ENCODE peak calls at places on chromosomes 16 and 17, in four cellular contexts. One of them, this sample, is unnamed.

GRCh38 chr16:57060323-57061083 is 31.9 kb upstream of the CPNE2 start:
- DNase-seq in progenitor cell of endocrine pancreas: no peak
- DNase-seq in AG04450: no peak
- DNase-seq in brain microvascular endothelial cell: no peak
- DNase-seq in this sample: no peak

GRCh38 chr17:34603974-34604373 is 24.6 kb downstream of the TMEM132E start:
- DNase-seq in progenitor cell of endocrine pancreas: no peak
- DNase-seq in AG04450: no peak
- DNase-seq in brain microvascular endothelial cell: no peak
- DNase-seq in this sample: no peak

GRCh38 chr16:9012848-9013507 is 49.3 kb upstream of the USP7 start:
- DNase-seq in progenitor cell of endocrine pancreas: peak; percentile 34
- DNase-seq in AG04450: no peak
- DNase-seq in brain microvascular endothelial cell: no peak
- DNase-seq in this sample: peak; percentile 35

GRCh38 chr17:65131946-65132345 is 5.2 kb upstream of the RGS9 start:
- DNase-seq in progenitor cell of endocrine pancreas: no peak
- DNase-seq in AG04450: peak; percentile 67
- DNase-seq in brain microvascular endothelial cell: peak; percentile 47
- DNase-seq in this sample: peak; percentile 92

GRCh38 chr16:24801761-24802302 is 43.9 kb upstream of the SLC5A11 start:
- DNase-seq in progenitor cell of endocrine pancreas: no peak
- DNase-seq in AG04450: no peak
- DNase-seq in brain microvascular endothelial cell: no peak
- DNase-seq in this sample: no peak

GRCh38 chr16:50607447-50607846 is 59.3 kb downstream of the NKD1 start:
- DNase-seq in progenitor cell of endocrine pancreas: no peak
- DNase-seq in AG04450: no peak
- DNase-seq in brain microvascular endothelial cell: no peak
- DNase-seq in this sample: no peak

GRCh38 chr17:80790021-80790765 is 201.4 kb upstream of the CHMP6 start:
- DNase-seq in progenitor cell of endocrine pancreas: no peak
- DNase-seq in AG04450: no peak
- DNase-seq in brain microvascular endothelial cell: peak; percentile 67
- DNase-seq in this sample: no peak

GRCh38 chr16:8260140-8260539 is 330.2 kb downstream of the TMEM114 start:
- DNase-seq in progenitor cell of endocrine pancreas: no peak
- DNase-seq in AG04450: no peak
- DNase-seq in brain microvascular endothelial cell: no peak
- DNase-seq in this sample: no peak

GRCh38 chr17:80938556-80938955 is 53.1 kb upstream of the CHMP6 start:
- DNase-seq in progenitor cell of endocrine pancreas: no peak
- DNase-seq in AG04450: no peak
- DNase-seq in brain microvascular endothelial cell: no peak
- DNase-seq in this sample: no peak

GRCh38 chr17:334974-335481 is 17.6 kb downstream of the RPH3AL start:
- DNase-seq in progenitor cell of endocrine pancreas: no peak
- DNase-seq in AG04450: no peak
- DNase-seq in brain microvascular endothelial cell: no peak
- DNase-seq in this sample: no peak

GRCh38 chr16:51818342-51818944 is 667.4 kb upstream of the SALL1 start:
- DNase-seq in progenitor cell of endocrine pancreas: peak; percentile 51
- DNase-seq in AG04450: peak; percentile 44
- DNase-seq in brain microvascular endothelial cell: peak; percentile 82
- DNase-seq in this sample: peak; percentile 79

GRCh38 chr17:9900744-9901143 is 4.3 kb downstream of the RCVRN start:
- DNase-seq in progenitor cell of endocrine pancreas: no peak
- DNase-seq in AG04450: no peak
- DNase-seq in brain microvascular endothelial cell: no peak
- DNase-seq in this sample: peak; percentile 42

GRCh38 chr16:49875812-49876715 is 20.2 kb upstream of the ZNF423 start:
- DNase-seq in progenitor cell of endocrine pancreas: no peak
- DNase-seq in AG04450: no peak
- DNase-seq in brain microvascular endothelial cell: no peak
- DNase-seq in this sample: no peak

GRCh38 chr17:2172447-2172938 is 117.6 kb downstream of the HIC1 start:
- DNase-seq in progenitor cell of endocrine pancreas: no peak
- DNase-seq in AG04450: peak; percentile 57
- DNase-seq in brain microvascular endothelial cell: peak; percentile 92
- DNase-seq in this sample: peak; percentile 85

GRCh38 chr17:82917656-82918345 is 78.0 kb upstream of the ZNF750 start:
- DNase-seq in progenitor cell of endocrine pancreas: no peak
- DNase-seq in AG04450: no peak
- DNase-seq in brain microvascular endothelial cell: peak; percentile 33
- DNase-seq in this sample: no peak

GRCh38 chr17:30958187-30958586 is 12.7 kb upstream of the RNF135 start:
- DNase-seq in progenitor cell of endocrine pancreas: no peak
- DNase-seq in AG04450: no peak
- DNase-seq in brain microvascular endothelial cell: no peak
- DNase-seq in this sample: peak; percentile 60

GRCh38 chr16:88103011-88103410 is 151.8 kb downstream of the BANP start:
- DNase-seq in progenitor cell of endocrine pancreas: no peak
- DNase-seq in AG04450: no peak
- DNase-seq in brain microvascular endothelial cell: no peak
- DNase-seq in this sample: no peak

GRCh38 chr17:21162394-21162775 is 35.6 kb downstream of the DHRS7B start:
- DNase-seq in progenitor cell of endocrine pancreas: no peak
- DNase-seq in AG04450: no peak
- DNase-seq in brain microvascular endothelial cell: peak; percentile 11
- DNase-seq in this sample: no peak

GRCh38 chr17:74213897-74214386 is 571 bp downstream of the TTYH2 start:
- DNase-seq in progenitor cell of endocrine pancreas: no peak
- DNase-seq in AG04450: no peak
- DNase-seq in brain microvascular endothelial cell: no peak
- DNase-seq in this sample: no peak

GRCh38 chr16:11565665-11566064 is 21.1 kb downstream of the LITAF start:
- DNase-seq in progenitor cell of endocrine pancreas: no peak
- DNase-seq in AG04450: no peak
- DNase-seq in brain microvascular endothelial cell: no peak
- DNase-seq in this sample: no peak

GRCh38 chr16:64416232-64417010 is 705.4 kb downstream of the CDH11 start:
- DNase-seq in progenitor cell of endocrine pancreas: no peak
- DNase-seq in AG04450: no peak
- DNase-seq in brain microvascular endothelial cell: peak; percentile 67
- DNase-seq in this sample: peak; percentile 36

GRCh38 chr17:29344201-29344856 is 45.8 kb upstream of the TAOK1 start:
- DNase-seq in progenitor cell of endocrine pancreas: no peak
- DNase-seq in AG04450: no peak
- DNase-seq in brain microvascular endothelial cell: no peak
- DNase-seq in this sample: peak; percentile 38

GRCh38 chr16:22395960-22396359 is 21.5 kb upstream of the CDR2 start:
- DNase-seq in progenitor cell of endocrine pancreas: no peak
- DNase-seq in AG04450: no peak
- DNase-seq in brain microvascular endothelial cell: no peak
- DNase-seq in this sample: no peak

GRCh38 chr16:68083239-68083781 is 1.9 kb upstream of the NFATC3 start:
- DNase-seq in progenitor cell of endocrine pancreas: no peak
- DNase-seq in AG04450: no peak
- DNase-seq in brain microvascular endothelial cell: no peak
- DNase-seq in this sample: no peak

GRCh38 chr16:68082596-68083238 is 2.5 kb upstream of the NFATC3 start:
- DNase-seq in progenitor cell of endocrine pancreas: no peak
- DNase-seq in AG04450: no peak
- DNase-seq in brain microvascular endothelial cell: no peak
- DNase-seq in this sample: no peak

GRCh38 chr16:68085259-68086071 is at the start of gene NFATC3:
- DNase-seq in progenitor cell of endocrine pancreas: peak; percentile 95
- DNase-seq in AG04450: peak; percentile 88
- DNase-seq in brain microvascular endothelial cell: peak; percentile 96
- DNase-seq in this sample: peak; percentile 97

GRCh38 chr16:68084504-68085258 is 489 bp upstream of the NFATC3 start:
- DNase-seq in progenitor cell of endocrine pancreas: peak; percentile 73
- DNase-seq in AG04450: no peak
- DNase-seq in brain microvascular endothelial cell: peak; percentile 39
- DNase-seq in this sample: peak; percentile 94

GRCh38 chr16:68083861-68084503 is 1.2 kb upstream of the NFATC3 start:
- DNase-seq in progenitor cell of endocrine pancreas: no peak
- DNase-seq in AG04450: no peak
- DNase-seq in brain microvascular endothelial cell: no peak
- DNase-seq in this sample: peak; percentile 65
- TF ChIP-seq CTCF in progenitor cell of endocrine pancreas: no peak
- TF ChIP-seq CTCF in AG04450: no peak
- TF ChIP-seq CTCF in brain microvascular endothelial cell: peak; percentile 27
- TF ChIP-seq CTCF in this sample: peak; percentile 2

GRCh38 chr16:48511071-48511540 is 98.9 kb downstream of the N4BP1 start:
- DNase-seq in progenitor cell of endocrine pancreas: no peak
- DNase-seq in AG04450: peak; percentile 34
- DNase-seq in brain microvascular endothelial cell: peak; percentile 10
- DNase-seq in this sample: peak; percentile 56
- TF ChIP-seq CTCF in progenitor cell of endocrine pancreas: no peak
- TF ChIP-seq CTCF in AG04450: no peak
- TF ChIP-seq CTCF in brain microvascular endothelial cell: no peak
- TF ChIP-seq CTCF in this sample: no peak

DNA sequence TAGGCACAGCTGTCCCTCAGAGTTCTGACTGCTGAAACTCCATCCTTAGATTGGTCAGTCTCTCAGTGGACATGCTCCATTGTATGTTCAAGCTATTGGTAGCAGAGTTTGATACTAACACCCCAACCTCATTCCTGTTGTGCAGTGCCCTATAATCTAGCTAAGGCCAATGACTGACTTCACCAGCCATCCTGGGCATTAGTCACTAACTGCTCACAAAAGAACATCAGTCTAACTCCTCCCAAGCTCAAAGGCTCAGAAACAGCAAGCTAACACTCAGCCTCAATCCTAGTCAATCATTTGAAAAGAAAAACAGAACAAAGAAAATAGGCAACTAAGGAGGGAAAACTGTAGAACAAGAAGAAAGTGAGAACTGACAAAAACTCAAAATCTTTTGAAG is 199.1 kb upstream of the C17orf78 start:
- DNase-seq in progenitor cell of endocrine pancreas: no peak
- DNase-seq in AG04450: no peak
- DNase-seq in brain microvascular endothelial cell: peak; percentile 40
- DNase-seq in this sample: peak; percentile 79
- TF ChIP-seq CTCF in progenitor cell of endocrine pancreas: no peak
- TF ChIP-seq CTCF in AG04450: no peak
- TF ChIP-seq CTCF in brain microvascular endothelial cell: no peak
- TF ChIP-seq CTCF in this sample: no peak

DNA sequence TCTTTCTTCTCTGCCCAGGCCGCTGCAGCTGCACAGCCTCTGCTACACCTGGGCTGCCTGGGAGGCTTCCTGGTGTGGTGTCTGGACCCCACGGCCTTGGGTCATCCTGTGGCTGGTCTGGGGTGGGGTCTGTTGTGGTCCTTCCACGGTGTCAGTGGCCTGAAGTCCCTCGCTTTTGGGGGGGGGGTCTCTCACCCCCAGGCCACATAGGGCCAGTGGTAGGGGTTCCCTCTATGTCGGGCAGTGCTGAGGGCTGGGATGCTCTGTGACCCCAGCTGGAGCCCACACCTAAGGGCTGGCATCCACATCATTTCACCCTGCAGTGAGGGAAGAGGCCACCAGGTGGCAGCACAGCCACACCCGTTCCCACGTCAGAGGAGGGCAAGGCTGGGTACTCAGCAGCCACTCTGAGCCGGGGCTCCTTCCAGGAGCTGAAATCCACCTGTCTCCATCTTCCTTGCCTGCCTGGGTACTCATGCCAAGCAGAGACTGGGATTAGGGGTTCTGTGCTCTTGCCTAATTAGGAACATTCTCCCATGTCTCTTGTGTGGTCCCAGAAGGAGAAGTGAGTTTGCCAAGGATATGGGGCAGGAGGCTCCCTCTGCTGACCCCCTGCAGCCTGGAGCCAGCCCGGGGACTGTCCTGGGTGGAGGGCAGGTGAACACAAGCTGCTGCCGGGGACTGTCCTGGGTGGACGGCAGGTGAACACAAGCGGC is 13.0 kb downstream of the ENGASE start:
- DNase-seq in progenitor cell of endocrine pancreas: peak; percentile 82
- DNase-seq in AG04450: no peak
- DNase-seq in brain microvascular endothelial cell: peak; percentile 22
- DNase-seq in this sample: peak; percentile 24
- TF ChIP-seq CTCF in progenitor cell of endocrine pancreas: peak; percentile 95
- TF ChIP-seq CTCF in AG04450: peak; percentile 88
- TF ChIP-seq CTCF in brain microvascular endothelial cell: peak; percentile 94
- TF ChIP-seq CTCF in this sample: peak; percentile 82

GRCh38 chr17:70604854-70605253 is 435.5 kb downstream of the KCNJ2 start:
- DNase-seq in progenitor cell of endocrine pancreas: no peak
- DNase-seq in AG04450: no peak
- DNase-seq in brain microvascular endothelial cell: no peak
- DNase-seq in this sample: no peak
- TF ChIP-seq CTCF in progenitor cell of endocrine pancreas: no peak
- TF ChIP-seq CTCF in AG04450: peak; percentile 8
- TF ChIP-seq CTCF in brain microvascular endothelial cell: peak; percentile 14
- TF ChIP-seq CTCF in this sample: no peak

DNA sequence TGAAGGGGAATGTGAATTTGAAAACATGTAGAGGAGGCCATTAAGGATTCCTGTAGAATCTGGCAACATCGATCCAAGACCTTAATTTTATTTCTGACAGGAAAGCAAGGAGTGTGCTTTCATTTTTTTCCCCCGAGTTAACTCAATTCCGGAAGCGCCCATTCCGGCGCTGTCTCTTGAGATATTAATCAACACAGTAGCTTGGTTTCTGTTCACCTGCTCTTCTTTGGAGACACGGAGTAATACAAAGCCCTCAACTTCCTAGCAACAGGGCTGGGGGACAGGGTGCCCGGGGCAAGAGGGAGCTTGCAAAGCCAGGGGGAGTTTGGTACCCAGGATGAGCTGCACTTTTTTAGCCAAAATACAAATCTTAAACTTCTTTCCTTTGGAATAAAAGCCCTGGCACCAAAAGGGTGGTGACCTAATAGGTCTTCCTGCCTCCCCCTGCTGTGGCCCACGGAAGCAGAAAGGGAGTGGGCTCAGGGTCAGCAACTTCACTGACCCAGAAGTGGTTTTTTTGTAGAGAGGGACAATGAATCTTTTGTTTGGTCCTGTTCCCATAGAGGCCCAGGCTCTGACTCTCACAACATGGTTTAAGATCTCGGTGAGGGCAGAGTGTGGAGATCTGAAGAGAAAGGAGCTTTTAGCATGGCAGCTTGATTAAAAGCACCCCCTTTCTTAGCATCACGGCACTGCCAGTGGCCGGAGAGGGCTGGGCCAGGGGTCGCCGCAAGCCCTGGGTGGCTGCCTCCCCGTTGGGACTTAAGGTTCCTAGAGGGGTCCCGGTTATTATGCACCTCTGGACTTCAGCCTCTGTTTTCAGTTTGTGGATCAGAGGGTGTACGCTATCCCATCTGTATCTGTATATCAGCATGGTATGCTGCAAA is 207.3 kb downstream of the CCDC182 start:
- DNase-seq in progenitor cell of endocrine pancreas: no peak
- DNase-seq in AG04450: no peak
- DNase-seq in brain microvascular endothelial cell: no peak
- DNase-seq in this sample: no peak
- TF ChIP-seq CTCF in progenitor cell of endocrine pancreas: no peak
- TF ChIP-seq CTCF in AG04450: no peak
- TF ChIP-seq CTCF in brain microvascular endothelial cell: no peak
- TF ChIP-seq CTCF in this sample: no peak